ENCODE peak calls at places on chromosomes 6 and 20, in four cellular contexts. I, D, E and R are unnamed samples.

GRCh38 chr20:25018425-25018824 is 25.9 kb upstream of the APMAP start:
- DNase-seq in I (no peak), D (no peak), E (no peak), R (peak)

GRCh38 chr6:43200541-43200940 is 18.5 kb downstream of the CUL9 start:
- DNase-seq in I (no peak), D (no peak), E (no peak), R (no peak)

GRCh38 chr20:44942264-44942973 is 17.8 kb downstream of the TOMM34 start:
- DNase-seq in I (peak), D (no peak), E (no peak), R (no peak)

GRCh38 chr6:35181933-35182612 is 31.7 kb upstream of the SCUBE3 start:
- DNase-seq in I (no peak), D (peak), E (peak), R (no peak)

GRCh38 chr6:34059914-34060313 is 86.0 kb downstream of the GRM4 start:
- DNase-seq in I (no peak), D (no peak), E (no peak), R (no peak)

GRCh38 chr6:90350689-90351554 is 54.3 kb upstream of the BACH2 start:
- DNase-seq in I (no peak), D (no peak), E (no peak), R (no peak)

GRCh38 chr20:38181207-38181693 is 16.2 kb upstream of the TGM2 start:
- DNase-seq in I (no peak), D (no peak), E (no peak), R (no peak)

GRCh38 chr20:3084986-3085360 is 449 bp upstream of the AVP start:
- DNase-seq in I (no peak), D (no peak), E (no peak), R (no peak)

GRCh38 chr20:42093542-42094440 is 475.6 kb upstream of the CHD6 start:
- DNase-seq in I (no peak), D (no peak), E (no peak), R (no peak)

GRCh38 chr6:5511924-5512323 is 250.6 kb downstream of the FARS2 start:
- DNase-seq in I (no peak), D (no peak), E (peak), R (no peak)

GRCh38 chr20:62702008-62702290 is 6.7 kb upstream of the NTSR1 start:
- DNase-seq in I (no peak), D (no peak), E (no peak), R (no peak)

GRCh38 chr6:167099707-167100106 is 23.2 kb upstream of the CCR6 start:
- DNase-seq in I (no peak), D (no peak), E (no peak), R (no peak)

GRCh38 chr6:48101277-48101676 is 9.7 kb downstream of the PTCHD4 start:
- DNase-seq in I (no peak), D (no peak), E (no peak), R (no peak)

GRCh38 chr6:166450167-166450873 is 67.6 kb upstream of the MPC1 start:
- DNase-seq in I (no peak), D (no peak), E (no peak), R (no peak)

GRCh38 chr6:20061952-20062351 is 150.3 kb downstream of the MBOAT1 start:
- DNase-seq in I (no peak), D (no peak), E (no peak), R (no peak)

GRCh38 chr6:153625089-153625488 is 414.0 kb upstream of the OPRM1 start:
- DNase-seq in I (peak), D (no peak), E (peak), R (peak)

GRCh38 chr6:125193208-125193607 is 39.6 kb downstream of the TPD52L1 start:
- DNase-seq in I (no peak), D (no peak), E (no peak), R (no peak)

GRCh38 chr6:128632131-128632530 is 111.7 kb upstream of the PTPRK start:
- DNase-seq in I (no peak), D (no peak), E (no peak), R (no peak)

GRCh38 chr6:157030756-157031155 is 253.6 kb downstream of the ARID1B start:
- DNase-seq in I (no peak), D (no peak), E (no peak), R (no peak)

GRCh38 chr6:158003910-158004695 is 22.4 kb downstream of the SYNJ2 start:
- DNase-seq in I (no peak), D (peak), E (no peak), R (no peak)

DNA sequence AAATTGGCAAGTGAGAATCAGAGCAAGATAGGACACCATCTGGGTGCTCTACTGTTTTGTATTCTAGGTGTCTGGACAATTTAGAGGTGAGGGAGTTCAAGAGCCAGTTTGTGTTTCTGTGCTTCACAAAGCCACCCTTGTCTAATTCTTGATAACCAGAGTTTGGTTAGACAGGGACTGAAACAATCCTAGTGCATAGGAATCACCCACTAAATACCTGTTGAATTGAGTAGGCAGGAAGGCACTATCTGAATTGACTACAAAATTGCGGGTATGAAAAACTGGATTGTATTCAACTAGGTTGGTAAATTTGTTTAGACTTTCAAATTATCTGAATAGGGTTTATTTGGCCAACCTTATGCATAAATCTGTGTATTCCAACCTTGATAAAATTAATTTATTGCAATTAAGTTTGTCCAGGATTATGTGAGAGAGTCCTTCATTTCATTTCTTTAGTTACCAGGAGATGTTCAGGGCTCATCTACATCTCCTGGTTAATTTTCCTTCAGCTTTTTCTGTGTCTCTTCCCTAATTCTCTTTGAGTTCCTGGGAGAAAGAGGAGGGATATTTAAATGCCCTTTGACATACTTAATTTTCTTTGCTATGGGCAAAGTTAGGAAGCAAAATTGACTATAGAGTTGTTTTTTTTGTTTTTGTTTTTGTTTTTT is 1.7 kb downstream of the TPX2 start:
- DNase-seq in I (no peak), D (no peak), E (no peak), R (no peak)
- H3K4me3 ChIP-seq in I (peak), D (no peak), E (peak), R (peak)

DNA sequence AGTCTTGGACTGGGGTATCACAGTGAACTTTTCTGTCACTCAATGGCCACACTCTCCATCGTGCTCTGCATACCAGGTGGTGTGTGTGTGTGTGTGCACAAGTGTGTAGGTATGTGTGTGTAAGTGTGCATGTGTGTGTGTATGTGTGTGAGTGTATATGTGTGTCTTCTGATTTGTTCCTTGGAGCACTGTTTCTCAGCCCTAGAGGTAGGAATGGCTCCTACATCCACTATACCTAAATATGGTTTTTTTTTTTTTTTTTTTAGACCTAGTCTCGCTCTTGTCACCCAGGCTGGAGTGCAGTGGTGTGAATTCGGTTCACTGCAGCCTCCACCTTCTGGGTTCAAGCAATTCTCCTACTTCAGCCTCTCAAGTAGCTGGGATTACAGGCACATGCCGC is 236.6 kb downstream of the PHF3 start:
- DNase-seq in I (no peak), D (no peak), E (no peak), R (no peak)
- TF ChIP-seq CTCF in I (no peak), D (no peak), E (peak), R (no peak)

GRCh38 chr20:46331612-46332361 is 23.5 kb upstream of the CDH22 start:
- DNase-seq in I (no peak), D (no peak), E (no peak), R (no peak)
- H3K4me3 ChIP-seq in I (no peak), D (no peak), E (no peak), R (no peak)

GRCh38 chr6:109783245-109783990 is 92.3 kb downstream of the FIG4 start:
- DNase-seq in I (peak), D (no peak), E (no peak), R (no peak)
- TF ChIP-seq CTCF in I (peak), D (peak), E (peak), R (peak)

GRCh38 chr6:135181333-135182119 is 418 bp downstream of the MYB start:
- DNase-seq in I (no peak), D (no peak), E (peak), R (no peak)

GRCh38 chr6:135182120-135182992 is 1.2 kb downstream of the MYB start:
- DNase-seq in I (peak), D (no peak), E (peak), R (no peak)

GRCh38 chr6:135180458-135181332 is at the start of gene MYB:
- DNase-seq in I (peak), D (peak), E (peak), R (peak)

GRCh38 chr6:135183532-135184440 is 2.7 kb downstream of the MYB start:
- DNase-seq in I (peak), D (no peak), E (peak), R (no peak)

DNA sequence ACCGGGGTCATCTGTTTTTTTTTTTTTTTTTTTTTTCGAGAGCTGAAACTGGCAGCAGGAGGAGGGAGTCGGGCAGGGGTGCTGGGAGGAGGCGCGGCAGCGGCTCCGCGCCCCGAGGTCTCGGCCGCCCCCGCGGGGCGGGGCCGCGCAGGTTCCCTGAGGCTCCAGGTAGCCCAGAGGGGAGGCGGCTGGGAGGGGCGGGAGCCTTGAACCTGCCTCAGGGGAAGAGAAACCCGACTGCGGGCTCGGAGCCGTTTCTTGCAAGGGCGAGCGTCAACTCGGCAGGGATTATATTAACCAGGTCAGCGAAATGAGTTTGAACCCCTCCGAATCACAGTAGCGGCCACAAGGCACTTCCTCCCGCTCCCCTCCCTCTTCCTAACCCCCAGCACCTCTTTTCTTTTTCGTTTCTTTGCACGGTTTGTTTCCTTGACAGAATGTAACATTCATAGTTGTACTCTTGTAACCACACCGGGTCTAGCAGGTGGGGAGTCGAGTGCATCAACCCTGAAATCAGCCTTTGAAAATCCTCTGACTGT is 2.0 kb downstream of the MYB start:
- DNase-seq in I (no peak), D (no peak), E (no peak), R (no peak)
- H3K4me3 ChIP-seq in I (peak), D (peak), E (peak), R (peak)

GRCh38 chr6:141593311-141593710 is 539.4 kb upstream of the GJE1 start:
- DNase-seq in I (no peak), D (no peak), E (no peak), R (no peak)

GRCh38 chr6:141598487-141598886 is 534.2 kb upstream of the GJE1 start:
- DNase-seq in I (no peak), D (no peak), E (peak), R (no peak)

GRCh38 chr6:141594874-141595273 is 537.9 kb upstream of the GJE1 start:
- DNase-seq in I (no peak), D (no peak), E (no peak), R (no peak)
- TF ChIP-seq CTCF in I (no peak), D (no peak), E (peak), R (peak)

DNA sequence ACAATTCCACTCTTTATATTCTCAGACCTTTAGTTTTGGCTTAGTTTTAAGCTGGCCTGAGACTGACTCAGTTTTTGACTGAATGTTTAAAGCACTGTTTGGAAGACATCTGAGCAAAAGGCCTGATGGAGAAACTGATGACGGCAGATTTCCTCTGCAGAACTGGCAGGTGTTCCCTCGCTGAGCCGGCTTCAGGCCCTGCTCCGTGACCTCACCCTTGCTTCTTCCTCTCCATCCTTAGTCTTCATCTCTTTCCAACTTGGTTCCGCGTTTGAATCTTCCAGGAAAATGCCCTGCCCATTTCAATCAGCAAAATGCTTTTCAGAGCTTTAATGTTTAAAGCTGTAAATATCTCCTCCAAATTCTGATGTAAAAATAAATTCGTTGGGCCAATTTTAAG is 6.6 kb downstream of the NKX2-4 start:
- DNase-seq in I (no peak), D (no peak), E (no peak), R (no peak)
- H3K4me3 ChIP-seq in I (no peak), D (no peak), E (no peak), R (no peak)

DNA sequence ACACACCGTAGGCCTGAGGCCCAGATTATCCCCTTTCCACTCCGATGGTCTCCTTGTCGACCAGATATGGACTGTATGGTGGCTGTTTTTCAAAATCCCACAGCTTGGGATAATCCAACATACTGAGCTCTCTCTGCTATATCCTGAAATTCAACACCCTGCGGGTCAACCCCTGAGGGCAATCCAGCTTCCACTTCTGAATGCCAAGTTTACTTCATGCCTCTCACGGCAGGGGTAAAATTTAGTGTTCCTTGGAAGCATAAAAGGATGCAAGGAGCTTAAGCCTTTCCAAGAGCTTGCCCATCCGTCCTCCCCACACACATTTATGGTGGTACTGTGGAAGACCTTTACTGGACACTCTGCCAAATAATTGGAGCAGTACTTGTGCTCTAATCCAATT is 90.7 kb downstream of the PLG start:
- DNase-seq in I (no peak), D (no peak), E (no peak), R (no peak)
- TF ChIP-seq CTCF in I (no peak), D (no peak), E (no peak), R (no peak)

GRCh38 chr6:6751615-6752014 is 163.1 kb downstream of the LY86 start:
- DNase-seq in I (no peak), D (no peak), E (peak), R (no peak)
- H3K4me3 ChIP-seq in I (no peak), D (no peak), E (no peak), R (no peak)

GRCh38 chr6:30754631-30755030 is 10.3 kb upstream of the IER3 start:
- DNase-seq in I (no peak), D (no peak), E (no peak), R (no peak)
- TF ChIP-seq CTCF in I (no peak), D (no peak), E (no peak), R (no peak)